ENCODE peak calls at places on chromosome 21, in eight cellular contexts. P is heart left ventricle; Q is CD8-positive, alpha-beta T cell; L is endothelial cell of umbilical vein; U is GM23248; M is mucosa of descending colon; S is body of pancreas; I is CD4-positive, alpha-beta memory T cell. X is an unnamed sample. For H3K4me1, the result is how much of the 10 kb centered on the place peaks cover.

GRCh38 chr21:25485914-25486313 is 121.4 kb downstream of the MRPL39 start:
- DNase-seq in P (no peak), M (no peak), L (no peak), Q (no peak), U (no peak), S (no peak), I (no peak), X (no peak)

GRCh38 chr21:34545079-34545884 is 33.3 kb upstream of the KCNE1 start:
- DNase-seq in L (peak), S (peak), M (peak), P (peak), U (peak), Q (no peak), I (no peak), X (peak)

GRCh38 chr21:25626752-25627151 is 12.3 kb upstream of the JAM2 start:
- DNase-seq in Q (no peak), U (no peak), S (peak), M (peak), I (no peak), P (peak), L (no peak), X (no peak)

GRCh38 chr21:35291963-35292627 is 243.0 kb upstream of the RUNX1 start:
- DNase-seq in P (no peak), I (no peak), S (no peak), U (no peak), L (no peak), Q (no peak), M (no peak), X (peak)

GRCh38 chr21:41086551-41086950 is 81.4 kb upstream of the BACE2 start:
- DNase-seq in Q (no peak), M (no peak), U (no peak), P (no peak), I (no peak), S (no peak), L (no peak), X (peak)

GRCh38 chr21:31855180-31855579 is 17.6 kb upstream of the HUNK start:
- DNase-seq in I (no peak), P (no peak), L (no peak), U (no peak), Q (no peak), S (no peak), M (no peak), X (peak)

GRCh38 chr21:43311303-43311817 is 115.6 kb downstream of the SIK1 start:
- DNase-seq in Q (no peak), L (no peak), U (no peak), S (peak), M (peak), I (no peak), P (peak), X (no peak)

GRCh38 chr21:35563885-35564451 is 496.4 kb downstream of the SETD4 start:
- DNase-seq in P (peak), U (peak), I (no peak), Q (no peak), S (peak), M (peak), L (no peak), X (peak)

GRCh38 chr21:43323244-43324005 is 103.5 kb downstream of the SIK1 start:
- DNase-seq in S (peak), I (no peak), Q (no peak), L (no peak), P (peak), M (no peak), U (no peak), X (no peak)

GRCh38 chr21:35138665-35139381 is 89.7 kb upstream of the RUNX1 start:
- DNase-seq in M (no peak), Q (peak), L (no peak), S (no peak), U (peak), I (no peak), P (no peak), X (no peak)

GRCh38 chr21:36209626-36210171 is 53.1 kb downstream of the DOP1B start:
- DNase-seq in U (peak), I (peak), L (peak), S (peak), Q (peak), M (peak), P (no peak), X (peak)

GRCh38 chr21:8988696-8989095 is 1532.7 kb upstream of the TPTE start:
- DNase-seq in U (no peak), P (no peak), S (no peak), M (no peak), Q (no peak), I (no peak), L (no peak), X (no peak)

GRCh38 chr21:24903954-24904635 is 703.2 kb downstream of the MRPL39 start:
- DNase-seq in M (peak), U (no peak), L (no peak), Q (no peak), P (no peak), S (no peak), I (no peak), X (no peak)

GRCh38 chr21:36420571-36421339 is 35.6 kb downstream of the CHAF1B start:
- DNase-seq in U (no peak), Q (no peak), L (no peak), M (no peak), I (no peak), S (no peak), P (no peak), X (no peak)

GRCh38 chr21:43634618-43635017 is 24.7 kb downstream of the HSF2BP start:
- DNase-seq in L (no peak), U (peak), M (no peak), P (no peak), S (no peak), I (no peak), Q (no peak), X (no peak)

GRCh38 chr21:37455504-37455911 is 88.9 kb downstream of the DYRK1A start:
- DNase-seq in S (no peak), M (no peak), I (no peak), P (no peak), L (peak), Q (no peak), U (peak), X (peak)
- H3K4me1 ChIP-seq in S (under half), M (under half), I (half or more), P (half or more), L (under half), Q (half or more), U (half or more), X (under half)

DNA sequence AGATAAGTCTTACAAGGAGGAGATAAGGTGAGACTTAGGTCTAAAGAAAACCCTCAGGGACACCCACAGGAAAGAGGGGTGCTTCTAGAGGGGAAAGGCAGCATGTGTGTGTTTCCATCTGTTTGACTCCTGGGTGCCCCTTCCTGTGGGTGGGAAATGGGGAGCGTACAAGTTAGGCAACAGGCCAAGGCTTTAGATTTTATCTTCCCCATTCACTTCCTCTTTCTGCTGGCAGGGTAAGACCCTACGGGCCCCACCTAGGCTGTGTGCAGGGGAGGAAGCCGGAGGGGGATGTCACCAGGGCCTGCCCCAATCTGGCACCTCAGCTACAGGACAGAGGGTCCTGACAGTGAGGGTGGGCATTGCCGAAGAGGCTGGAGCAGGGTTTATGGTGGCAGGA is 2.5 kb upstream of the OLIG1 start:
- DNase-seq in M (no peak), S (no peak), P (no peak), I (no peak), U (no peak), L (no peak), Q (no peak), X (no peak)
- H3K4me1 ChIP-seq in M (under half), S (under half), P (under half), I (under half), U (under half), L (under half), Q (under half), X (under half)

DNA sequence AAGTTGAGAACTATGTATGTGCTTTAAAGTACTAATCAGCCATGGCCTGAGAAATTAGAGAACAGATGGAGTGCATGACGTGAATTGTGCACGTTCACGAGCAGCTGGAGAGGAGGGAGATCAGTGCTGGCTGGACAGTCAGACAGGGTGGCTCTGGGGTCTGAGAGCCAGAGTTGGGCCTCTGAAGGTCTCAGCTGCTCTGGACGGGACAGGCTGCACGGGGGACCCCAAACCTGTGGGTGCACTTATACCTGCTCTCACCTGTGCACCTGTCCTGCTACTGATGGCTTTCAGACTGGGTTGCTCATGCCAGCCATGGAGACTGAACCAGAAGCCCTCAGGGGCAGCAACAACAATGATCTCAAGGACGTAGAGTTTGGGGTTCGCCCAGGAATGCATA is 43.5 kb downstream of the UMODL1 start:
- DNase-seq in Q (no peak), U (no peak), S (no peak), P (no peak), M (no peak), L (no peak), I (no peak), X (no peak)
- H3K4me1 ChIP-seq in Q (under half), U (under half), S (under half), P (under half), M (under half), L (under half), I (under half), X (under half)

GRCh38 chr21:14557413-14557812 is 11.3 kb upstream of the SAMSN1 start:
- DNase-seq in Q (no peak), I (no peak), S (no peak), U (no peak), P (no peak), M (no peak), L (no peak), X (no peak)

GRCh38 chr21:14562959-14563358 is 16.8 kb upstream of the SAMSN1 start:
- DNase-seq in U (no peak), Q (no peak), P (no peak), S (no peak), I (no peak), M (no peak), L (no peak), X (no peak)

GRCh38 chr21:14560139-14560538 is 14.0 kb upstream of the SAMSN1 start:
- DNase-seq in S (no peak), U (no peak), P (no peak), L (no peak), I (no peak), M (no peak), Q (no peak), X (no peak)

GRCh38 chr21:14560555-14560954 is 14.4 kb upstream of the SAMSN1 start:
- DNase-seq in I (no peak), S (no peak), M (no peak), Q (no peak), L (no peak), P (no peak), U (no peak), X (no peak)

GRCh38 chr21:14559144-14559543 is 13.0 kb upstream of the SAMSN1 start:
- DNase-seq in Q (no peak), I (no peak), P (no peak), L (no peak), S (no peak), U (no peak), M (no peak), X (no peak)
- H3K4me1 ChIP-seq in Q (under half), I (under half), P (under half), L (under half), S (under half), U (under half), M (under half), X (under half)

DNA sequence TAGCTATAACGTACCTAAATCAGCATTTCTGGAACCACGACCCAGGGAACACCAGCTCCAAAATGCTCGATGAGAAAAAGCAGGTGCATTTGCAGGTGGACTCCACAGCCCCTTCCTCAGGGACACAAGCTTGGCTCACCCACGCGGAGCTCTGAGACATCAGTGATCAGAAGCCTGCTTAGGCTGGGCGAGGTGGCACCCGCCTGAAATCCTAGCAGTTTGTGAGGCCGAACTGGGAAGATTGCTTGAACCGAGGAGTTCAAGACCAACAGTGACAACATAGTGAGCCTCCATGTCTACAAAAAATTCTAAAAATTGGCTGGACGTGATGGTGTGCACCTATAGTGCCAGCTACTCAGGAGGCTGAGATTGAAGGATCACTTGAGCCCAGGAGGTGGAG is 2.5 kb upstream of the TSPEAR start:
- DNase-seq in S (no peak), M (no peak), P (no peak), I (no peak), L (no peak), Q (no peak), U (no peak), X (no peak)
- H3K4me1 ChIP-seq in S (under half), M (under half), P (under half), I (under half), L (under half), Q (under half), U (under half), X (under half)

GRCh38 chr21:33231526-33231925 is 1.8 kb downstream of the IFNAR2 start:
- DNase-seq in M (no peak), L (no peak), Q (no peak), S (no peak), P (no peak), U (no peak), I (peak), X (no peak)
- H3K4me1 ChIP-seq in M (under half), L (under half), Q (half or more), S (under half), P (half or more), U (under half), I (half or more), X (under half)

GRCh38 chr21:39021475-39021832 is 161.8 kb downstream of the PSMG1 start:
- DNase-seq in U (no peak), L (no peak), M (no peak), Q (no peak), P (no peak), S (no peak), I (no peak), X (peak)

GRCh38 chr21:39020751-39021474 is 162.3 kb downstream of the PSMG1 start:
- DNase-seq in L (peak), S (no peak), P (no peak), Q (no peak), I (no peak), M (no peak), U (peak), X (peak)

GRCh38 chr21:39022035-39022900 is 161.0 kb downstream of the PSMG1 start:
- DNase-seq in U (no peak), Q (no peak), S (no peak), I (no peak), L (no peak), P (no peak), M (peak), X (no peak)

GRCh38 chr21:39016740-39017315 is 166.4 kb downstream of the PSMG1 start:
- DNase-seq in S (no peak), U (no peak), Q (no peak), I (no peak), M (no peak), P (no peak), L (no peak), X (no peak)

GRCh38 chr21:39018730-39019129 is 164.5 kb downstream of the PSMG1 start:
- DNase-seq in I (no peak), M (no peak), S (no peak), P (no peak), U (no peak), L (no peak), Q (no peak), X (no peak)
- H3K4me1 ChIP-seq in I (under half), M (under half), S (under half), P (half or more), U (under half), L (under half), Q (under half), X (under half)

GRCh38 chr21:45873866-45874265 is 107.7 kb upstream of the COL6A1 start:
- DNase-seq in Q (no peak), I (no peak), U (no peak), M (no peak), S (no peak), P (no peak), L (no peak), X (no peak)

GRCh38 chr21:45872471-45872870 is 109.1 kb upstream of the COL6A1 start:
- DNase-seq in S (no peak), L (no peak), I (no peak), Q (no peak), P (no peak), U (no peak), M (no peak), X (no peak)

GRCh38 chr21:45874716-45875415 is 106.7 kb upstream of the COL6A1 start:
- DNase-seq in U (peak), L (peak), M (peak), P (no peak), S (no peak), Q (no peak), I (no peak), X (no peak)

GRCh38 chr21:45872902-45873301 is 108.7 kb upstream of the COL6A1 start:
- DNase-seq in I (no peak), M (no peak), S (no peak), L (no peak), P (no peak), U (no peak), Q (no peak), X (no peak)

GRCh38 chr21:45873418-45873817 is 108.2 kb upstream of the COL6A1 start:
- DNase-seq in L (no peak), S (no peak), Q (no peak), I (no peak), P (no peak), M (no peak), U (no peak), X (no peak)
- H3K4me1 ChIP-seq in L (under half), S (under half), Q (under half), I (under half), P (under half), M (under half), U (under half), X (under half)

X was measured in mesendoderm.